ENCODE peak calls at places on chromosomes 1 and 21, in five cellular contexts. X is endothelial cell of umbilical vein; J is Peyer's patch; Q is CD4-positive, alpha-beta T cell; H is progenitor cell of endocrine pancreas. O is an unnamed sample.

GRCh38 chr1:174022080-174022975 is at the start of gene RC3H1:
- DNase-seq in X (peak), J (peak), Q (peak), H (peak), O (peak)

GRCh38 chr1:8914471-8914870 is 31.2 kb upstream of the CA6 start:
- DNase-seq in X (no peak), J (no peak), Q (no peak), H (no peak), O (no peak)

GRCh38 chr1:152179566-152179965 is 20.5 kb upstream of the RPTN start:
- DNase-seq in X (no peak), J (no peak), Q (no peak), H (no peak), O (no peak)

GRCh38 chr1:156251527-156251926 is 3.7 kb upstream of the PAQR6 start:
- DNase-seq in X (peak), J (no peak), Q (no peak), H (no peak), O (no peak)

GRCh38 chr1:202967684-202968281 is 726 bp upstream of the CYB5R1 start:
- DNase-seq in X (peak), J (peak), Q (peak), H (no peak), O (no peak)

GRCh38 chr1:21779613-21780521 is 3.1 kb downstream of the USP48 start:
- DNase-seq in X (peak), J (no peak), Q (no peak), H (no peak), O (no peak)

GRCh38 chr1:224704409-224704735 is 88.3 kb downstream of the CNIH3 start:
- DNase-seq in X (no peak), J (no peak), Q (no peak), H (no peak), O (no peak)

GRCh38 chr1:17984510-17985085 is 123.0 kb upstream of the IGSF21 start:
- DNase-seq in X (no peak), J (peak), Q (no peak), H (peak), O (peak)

GRCh38 chr1:20265243-20265642 is 25.4 kb upstream of the VWA5B1 start:
- DNase-seq in X (no peak), J (no peak), Q (no peak), H (no peak), O (no peak)

GRCh38 chr1:209585672-209586071 is 2.2 kb downstream of the CAMK1G start:
- DNase-seq in X (no peak), J (peak), Q (no peak), H (peak), O (peak)

GRCh38 chr1:216456682-216457081 is 33.4 kb upstream of the USH2A start:
- DNase-seq in X (no peak), J (no peak), Q (no peak), H (no peak), O (no peak)

GRCh38 chr1:34763142-34763781 is 3.7 kb downstream of the GJB4 start:
- DNase-seq in X (no peak), J (no peak), Q (no peak), H (no peak), O (no peak)

GRCh38 chr1:32071758-32072621 is 749 bp upstream of the TMEM39B start:
- DNase-seq in X (peak), J (no peak), Q (no peak), H (no peak), O (no peak)

GRCh38 chr1:22471078-22471477 is 19.4 kb downstream of the ZBTB40 start:
- DNase-seq in X (peak), J (no peak), Q (no peak), H (no peak), O (no peak)

GRCh38 chr21:34282223-34282622 is 81.6 kb upstream of the KCNE2 start:
- DNase-seq in X (peak), J (no peak), Q (no peak), H (no peak), O (no peak)

GRCh38 chr1:239999170-239999569 is 92.5 kb upstream of the FMN2 start:
- DNase-seq in X (no peak), J (no peak), Q (no peak), H (no peak), O (no peak)

GRCh38 chr1:51518033-51518729 is 885 bp downstream of the EPS15 start:
- DNase-seq in X (peak), J (peak), Q (peak), H (peak), O (peak)

GRCh38 chr1:39268906-39269305 is 64.4 kb downstream of the MACF1 start:
- DNase-seq in X (no peak), J (no peak), Q (no peak), H (no peak), O (no peak)

GRCh38 chr1:111513410-111514020 is 10.1 kb upstream of the ADORA3 start:
- DNase-seq in X (peak), J (no peak), Q (no peak), H (no peak), O (no peak)

GRCh38 chr1:36321119-36321951 is 2.1 kb downstream of the EVA1B start:
- DNase-seq in X (no peak), J (peak), Q (no peak), H (no peak), O (peak)

GRCh38 chr1:230139741-230140140 is 72.7 kb downstream of the GALNT2 start:
- DNase-seq in X (no peak), J (no peak), Q (no peak), H (no peak), O (no peak)

GRCh38 chr1:145994391-145995120 is 1.8 kb downstream of the TXNIP start:
- DNase-seq in X (no peak), J (peak), Q (no peak), H (no peak), O (no peak)

GRCh38 chr1:209434066-209434465 is 149.4 kb upstream of the CAMK1G start:
- DNase-seq in X (no peak), J (no peak), Q (no peak), H (no peak), O (no peak)

GRCh38 chr1:151611288-151611790 is 511 bp upstream of the SNX27 start:
- DNase-seq in X (no peak), J (peak), Q (no peak), H (no peak), O (no peak)

GRCh38 chr21:45383111-45383614 is 21.8 kb upstream of the COL18A1 start:
- DNase-seq in X (no peak), J (no peak), Q (no peak), H (no peak), O (no peak)

GRCh38 chr1:18324246-18324645 is 156.5 kb upstream of the KLHDC7A start:
- DNase-seq in X (no peak), J (no peak), Q (no peak), H (no peak), O (no peak)

GRCh38 chr21:44773291-44773932 is 28.2 kb downstream of the UBE2G2 start:
- DNase-seq in X (no peak), J (peak), Q (no peak), H (no peak), O (peak)

GRCh38 chr1:114215426-114215825 is 61.8 kb upstream of the SYT6 start:
- DNase-seq in X (no peak), J (no peak), Q (no peak), H (no peak), O (no peak)

GRCh38 chr1:107140703-107141490 is at the start of gene NTNG1:
- DNase-seq in X (no peak), J (no peak), Q (no peak), H (peak), O (peak)

GRCh38 chr1:110155878-110156522 is 5.7 kb downstream of the SLC6A17 start:
- DNase-seq in X (peak), J (peak), Q (peak), H (peak), O (peak)

GRCh38 chr1:225962440-225962975 is 21.5 kb upstream of the LEFTY2 start:
- DNase-seq in X (peak), J (peak), Q (peak), H (peak), O (peak)

GRCh38 chr21:46637952-46638746 is 2.7 kb downstream of the PRMT2 start:
- DNase-seq in X (peak), J (no peak), Q (no peak), H (no peak), O (no peak)

GRCh38 chr1:239718997-239719628 is 332.7 kb downstream of the CHRM3 start:
- DNase-seq in X (no peak), J (no peak), Q (no peak), H (no peak), O (no peak)

GRCh38 chr1:12386130-12386529 is 156.3 kb downstream of the VPS13D start:
- DNase-seq in X (no peak), J (no peak), Q (no peak), H (no peak), O (no peak)

GRCh38 chr21:39938086-39938611 is 70.9 kb downstream of the PCP4 start:
- DNase-seq in X (no peak), J (no peak), Q (no peak), H (no peak), O (no peak)

GRCh38 chr1:147073062-147073432 is 99.2 kb downstream of the PRKAB2 start:
- DNase-seq in X (no peak), J (no peak), Q (no peak), H (no peak), O (no peak)

DNA sequence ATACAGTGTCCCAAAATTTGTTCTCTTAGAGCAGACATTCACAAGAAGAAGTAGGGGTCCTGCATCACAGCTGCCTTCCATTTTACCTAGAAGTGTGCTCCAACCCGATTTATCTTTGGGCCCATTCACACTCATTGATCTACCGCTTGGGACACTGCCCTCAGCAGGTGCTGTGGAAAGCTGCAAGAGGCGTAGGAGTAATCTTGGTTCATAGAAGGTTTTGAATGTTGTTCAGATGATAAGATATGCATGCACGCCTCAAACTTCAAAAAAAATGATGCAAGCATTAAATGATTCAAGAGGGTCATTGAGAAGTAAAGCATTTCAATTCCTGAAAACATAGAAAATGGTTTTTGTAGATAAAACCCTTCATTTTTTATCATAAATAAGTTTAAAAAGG is 18.6 kb upstream of the C1orf105 start:
- DNase-seq in X (no peak), J (no peak), Q (no peak), H (no peak), O (no peak)
- TF ChIP-seq CTCF in X (no peak), J (no peak), Q (peak), H (peak), O (peak)

GRCh38 chr1:33430751-33431593 is at the start of gene PHC2:
- DNase-seq in X (peak), J (peak), Q (peak), H (peak), O (peak)
- TF ChIP-seq CTCF in X (peak), J (peak), Q (no peak), H (peak), O (no peak)

GRCh38 chr1:26530898-26531598 is 1.5 kb downstream of the RPS6KA1 start:
- DNase-seq in X (no peak), J (peak), Q (no peak), H (no peak), O (peak)
- TF ChIP-seq CTCF in X (no peak), J (peak), Q (no peak), H (peak), O (no peak)

DNA sequence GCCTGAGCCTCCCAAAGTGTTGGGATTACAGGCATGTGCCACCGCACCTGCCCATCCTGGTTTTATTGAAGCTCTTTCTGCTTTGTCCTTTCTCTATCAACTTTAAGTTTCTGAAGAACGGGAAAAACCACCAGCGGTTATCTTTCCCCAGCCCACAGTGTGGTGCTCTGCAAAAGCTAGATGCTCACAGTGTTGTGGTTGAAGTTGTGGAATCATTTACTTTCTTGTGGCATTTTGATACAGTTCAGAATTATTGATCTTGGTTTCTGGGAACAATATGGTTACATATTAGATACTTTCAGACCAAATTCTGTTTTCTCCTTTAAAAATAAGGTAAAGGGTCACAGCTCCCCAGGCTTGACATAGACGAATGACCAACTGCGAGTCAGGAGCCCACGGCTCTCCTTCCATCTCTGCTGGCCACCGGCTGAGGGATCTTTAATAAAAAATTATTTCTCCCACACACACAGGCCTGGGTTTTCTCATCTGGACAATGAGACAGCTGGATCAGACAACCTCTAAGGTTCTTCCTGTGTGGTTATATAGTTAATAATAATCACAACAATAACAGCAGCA is 385.3 kb downstream of the SETD4 start:
- DNase-seq in X (no peak), J (no peak), Q (no peak), H (no peak), O (no peak)
- TF ChIP-seq CTCF in X (no peak), J (no peak), Q (no peak), H (no peak), O (no peak)

DNA sequence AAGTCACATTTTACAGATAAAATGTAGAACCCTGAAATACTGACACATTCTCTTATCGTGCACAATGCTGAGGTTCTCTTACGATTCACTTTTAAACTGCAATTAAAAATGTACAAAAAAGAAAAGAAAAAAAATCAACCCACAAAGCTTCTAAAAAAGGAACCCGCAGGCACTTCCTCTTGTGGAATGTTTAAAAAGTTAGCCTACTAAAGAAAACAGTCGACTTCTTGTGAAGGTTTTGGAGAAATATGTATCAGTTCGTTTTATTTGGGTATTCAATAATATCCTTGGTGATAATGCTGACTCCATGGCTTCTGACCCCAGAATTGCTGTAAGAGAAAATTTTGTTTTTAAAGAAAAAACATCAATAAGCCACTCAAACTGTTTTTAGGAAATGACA is 10.2 kb downstream of the HNRNPU start:
- DNase-seq in X (no peak), J (no peak), Q (no peak), H (no peak), O (no peak)
- TF ChIP-seq CTCF in X (no peak), J (no peak), Q (no peak), H (no peak), O (no peak)

GRCh38 chr1:68565923-68566322 is 69.0 kb upstream of the DEPDC1 start:
- DNase-seq in X (no peak), J (no peak), Q (no peak), H (no peak), O (no peak)

GRCh38 chr1:68571499-68571898 is 74.6 kb upstream of the DEPDC1 start:
- DNase-seq in X (peak), J (no peak), Q (no peak), H (no peak), O (no peak)

DNA sequence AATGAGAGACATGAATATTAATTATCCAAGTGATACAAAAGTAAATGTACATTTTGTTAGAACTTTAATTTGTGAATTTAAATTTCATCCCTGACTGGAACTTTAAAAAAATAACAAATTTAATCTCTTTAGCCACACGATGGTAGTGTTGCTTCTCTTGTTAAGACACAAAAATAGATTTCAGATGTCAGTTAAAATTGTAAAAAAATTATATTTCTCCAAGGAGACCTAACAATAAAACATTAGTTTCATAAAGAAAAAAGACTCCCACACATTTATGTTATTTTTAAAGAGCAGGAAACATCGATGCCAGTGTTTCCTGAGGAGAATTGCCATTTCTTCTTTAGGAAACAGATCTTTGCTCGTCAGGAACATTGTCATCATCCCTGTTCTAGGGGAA is 74.0 kb upstream of the DEPDC1 start:
- DNase-seq in X (peak), J (no peak), Q (no peak), H (no peak), O (no peak)
- TF ChIP-seq CTCF in X (no peak), J (no peak), Q (no peak), H (no peak), O (no peak)